ENCODE peak calls at places on chromosomes 12 and 14, in four cellular contexts. One of them, this sample, is unnamed.
A peak's percentile ranks its signal among the peaks of the same experiment; 100 is the strongest.

GRCh38 chr14:31792726-31793125 is 231.5 kb downstream of the NUBPL start:
- DNase-seq in CD8-positive, alpha-beta memory T cell: no peak
- DNase-seq in AG10803: no peak
- DNase-seq in choroid plexus epithelial cell: no peak
- DNase-seq in this sample: no peak

GRCh38 chr12:52590021-52590420 is 11.2 kb downstream of the KRT72 start:
- DNase-seq in CD8-positive, alpha-beta memory T cell: no peak
- DNase-seq in AG10803: no peak
- DNase-seq in choroid plexus epithelial cell: no peak
- DNase-seq in this sample: no peak

GRCh38 chr12:124032265-124032886 is 59.4 kb downstream of the ZNF664 start:
- DNase-seq in AG10803: peak; percentile 73
- DNase-seq in choroid plexus epithelial cell: peak; percentile 84
- DNase-seq in CD8-positive, alpha-beta memory T cell: no peak
- DNase-seq in this sample: peak; percentile 73

GRCh38 chr12:3333583-3333982 is 157.4 kb upstream of the PRMT8 start:
- DNase-seq in choroid plexus epithelial cell: no peak
- DNase-seq in AG10803: no peak
- DNase-seq in CD8-positive, alpha-beta memory T cell: no peak
- DNase-seq in this sample: peak; percentile 13

GRCh38 chr12:130948136-130948535 is 5.6 kb upstream of the ADGRD1 start:
- DNase-seq in CD8-positive, alpha-beta memory T cell: no peak
- DNase-seq in AG10803: no peak
- DNase-seq in choroid plexus epithelial cell: no peak
- DNase-seq in this sample: no peak

GRCh38 chr12:131044760-131045381 is 91.2 kb downstream of the ADGRD1 start:
- DNase-seq in CD8-positive, alpha-beta memory T cell: no peak
- DNase-seq in AG10803: no peak
- DNase-seq in choroid plexus epithelial cell: no peak
- DNase-seq in this sample: no peak

GRCh38 chr12:112380663-112381420 is 1.4 kb downstream of the HECTD4 start:
- DNase-seq in choroid plexus epithelial cell: no peak
- DNase-seq in AG10803: no peak
- DNase-seq in CD8-positive, alpha-beta memory T cell: no peak
- DNase-seq in this sample: peak; percentile 41

GRCh38 chr12:120406553-120406952 is 31.4 kb upstream of the COX6A1 start:
- DNase-seq in AG10803: no peak
- DNase-seq in CD8-positive, alpha-beta memory T cell: no peak
- DNase-seq in choroid plexus epithelial cell: no peak
- DNase-seq in this sample: no peak

GRCh38 chr12:131460516-131460915 is 250.4 kb upstream of the SFSWAP start:
- DNase-seq in CD8-positive, alpha-beta memory T cell: no peak
- DNase-seq in AG10803: no peak
- DNase-seq in choroid plexus epithelial cell: no peak
- DNase-seq in this sample: no peak

GRCh38 chr12:12812605-12813119 is 484 bp upstream of the DDX47 start:
- DNase-seq in CD8-positive, alpha-beta memory T cell: no peak
- DNase-seq in AG10803: no peak
- DNase-seq in choroid plexus epithelial cell: no peak
- DNase-seq in this sample: no peak

GRCh38 chr12:67482751-67483661 is 165.5 kb upstream of the DYRK2 start:
- DNase-seq in CD8-positive, alpha-beta memory T cell: peak; percentile 51
- DNase-seq in choroid plexus epithelial cell: peak; percentile 74
- DNase-seq in AG10803: peak; percentile 82
- DNase-seq in this sample: peak; percentile 20

GRCh38 chr12:19239046-19239445 is 109.5 kb downstream of the PLEKHA5 start:
- DNase-seq in AG10803: no peak
- DNase-seq in CD8-positive, alpha-beta memory T cell: no peak
- DNase-seq in choroid plexus epithelial cell: no peak
- DNase-seq in this sample: no peak

GRCh38 chr12:117603316-117604113 is 242.1 kb upstream of the NOS1 start:
- DNase-seq in AG10803: no peak
- DNase-seq in choroid plexus epithelial cell: no peak
- DNase-seq in CD8-positive, alpha-beta memory T cell: no peak
- DNase-seq in this sample: no peak

GRCh38 chr12:75635606-75636444 is 124.4 kb upstream of the KRR1 start:
- DNase-seq in choroid plexus epithelial cell: peak; percentile 99
- DNase-seq in CD8-positive, alpha-beta memory T cell: no peak
- DNase-seq in AG10803: peak; percentile 77
- DNase-seq in this sample: no peak

GRCh38 chr14:22547948-22548750 is 40.9 kb downstream of the DAD1 start:
- DNase-seq in CD8-positive, alpha-beta memory T cell: no peak
- DNase-seq in AG10803: no peak
- DNase-seq in choroid plexus epithelial cell: no peak
- DNase-seq in this sample: no peak

GRCh38 chr12:57187222-57188089 is 29.1 kb upstream of the NXPH4 start:
- DNase-seq in CD8-positive, alpha-beta memory T cell: no peak
- DNase-seq in choroid plexus epithelial cell: no peak
- DNase-seq in AG10803: no peak
- DNase-seq in this sample: no peak

GRCh38 chr12:96194901-96195844 is 998 bp downstream of the ELK3 start:
- DNase-seq in CD8-positive, alpha-beta memory T cell: peak; percentile 63
- DNase-seq in AG10803: peak; percentile 84
- DNase-seq in choroid plexus epithelial cell: peak; percentile 88
- DNase-seq in this sample: peak; percentile 47

GRCh38 chr14:91144425-91145145 is 30.7 kb downstream of the DGLUCY start:
- DNase-seq in CD8-positive, alpha-beta memory T cell: no peak
- DNase-seq in AG10803: peak; percentile 75
- DNase-seq in choroid plexus epithelial cell: peak; percentile 11
- DNase-seq in this sample: no peak

GRCh38 chr12:120610560-120610959 is 29.4 kb upstream of the POP5 start:
- DNase-seq in choroid plexus epithelial cell: no peak
- DNase-seq in CD8-positive, alpha-beta memory T cell: no peak
- DNase-seq in AG10803: no peak
- DNase-seq in this sample: no peak

GRCh38 chr12:4171742-4172141 is 101.8 kb upstream of the CCND2 start:
- DNase-seq in choroid plexus epithelial cell: no peak
- DNase-seq in CD8-positive, alpha-beta memory T cell: no peak
- DNase-seq in AG10803: no peak
- DNase-seq in this sample: no peak

GRCh38 chr12:18589316-18589715 is 148.5 kb downstream of the PLCZ1 start:
- DNase-seq in CD8-positive, alpha-beta memory T cell: no peak
- DNase-seq in choroid plexus epithelial cell: peak; percentile 39
- DNase-seq in AG10803: peak; percentile 9
- DNase-seq in this sample: peak; percentile 70

GRCh38 chr14:63174760-63175191 is 29.5 kb upstream of the RHOJ start:
- DNase-seq in choroid plexus epithelial cell: peak; percentile 83
- DNase-seq in AG10803: peak; percentile 69
- DNase-seq in CD8-positive, alpha-beta memory T cell: no peak
- DNase-seq in this sample: peak; percentile 34

GRCh38 chr12:127642208-127642607 is 624.8 kb upstream of the TMEM132C start:
- DNase-seq in AG10803: no peak
- DNase-seq in CD8-positive, alpha-beta memory T cell: no peak
- DNase-seq in choroid plexus epithelial cell: no peak
- DNase-seq in this sample: no peak

GRCh38 chr12:117854339-117855012 is 114.3 kb downstream of the KSR2 start:
- DNase-seq in CD8-positive, alpha-beta memory T cell: no peak
- DNase-seq in choroid plexus epithelial cell: peak; percentile 52
- DNase-seq in AG10803: peak; percentile 28
- DNase-seq in this sample: peak; percentile 52

GRCh38 chr14:86363576-86363975 is 833.6 kb downstream of the FLRT2 start:
- DNase-seq in CD8-positive, alpha-beta memory T cell: no peak
- DNase-seq in choroid plexus epithelial cell: no peak
- DNase-seq in AG10803: no peak
- DNase-seq in this sample: no peak

GRCh38 chr14:68506021-68506644 is 286.7 kb downstream of the ZFP36L1 start:
- DNase-seq in AG10803: peak; percentile 86
- DNase-seq in CD8-positive, alpha-beta memory T cell: no peak
- DNase-seq in choroid plexus epithelial cell: peak; percentile 49
- DNase-seq in this sample: no peak

GRCh38 chr14:105492051-105492965 is 1.3 kb downstream of the TEDC1 start:
- DNase-seq in choroid plexus epithelial cell: no peak
- DNase-seq in CD8-positive, alpha-beta memory T cell: no peak
- DNase-seq in AG10803: no peak
- DNase-seq in this sample: no peak

GRCh38 chr12:30696486-30696885 is 817 bp upstream of the IPO8 start:
- DNase-seq in CD8-positive, alpha-beta memory T cell: no peak
- DNase-seq in AG10803: no peak
- DNase-seq in choroid plexus epithelial cell: no peak
- DNase-seq in this sample: no peak
- H3K4me3 ChIP-seq in CD8-positive, alpha-beta memory T cell: peak overlapping the region; percentile 89
- H3K4me3 ChIP-seq in AG10803: peak overlapping the region; percentile 97
- H3K4me3 ChIP-seq in choroid plexus epithelial cell: no peak overlapping the region
- H3K4me3 ChIP-seq in this sample: no peak overlapping the region

GRCh38 chr14:75280831-75281690 is 2.4 kb downstream of the FOS start:
- DNase-seq in choroid plexus epithelial cell: peak; percentile 52
- DNase-seq in CD8-positive, alpha-beta memory T cell: no peak
- DNase-seq in AG10803: peak; percentile 59
- DNase-seq in this sample: no peak
- H3K4me3 ChIP-seq in choroid plexus epithelial cell: peak overlapping the region; percentile 98
- H3K4me3 ChIP-seq in CD8-positive, alpha-beta memory T cell: no peak overlapping the region
- H3K4me3 ChIP-seq in AG10803: peak overlapping the region; percentile 96
- H3K4me3 ChIP-seq in this sample: no peak overlapping the region

DNA sequence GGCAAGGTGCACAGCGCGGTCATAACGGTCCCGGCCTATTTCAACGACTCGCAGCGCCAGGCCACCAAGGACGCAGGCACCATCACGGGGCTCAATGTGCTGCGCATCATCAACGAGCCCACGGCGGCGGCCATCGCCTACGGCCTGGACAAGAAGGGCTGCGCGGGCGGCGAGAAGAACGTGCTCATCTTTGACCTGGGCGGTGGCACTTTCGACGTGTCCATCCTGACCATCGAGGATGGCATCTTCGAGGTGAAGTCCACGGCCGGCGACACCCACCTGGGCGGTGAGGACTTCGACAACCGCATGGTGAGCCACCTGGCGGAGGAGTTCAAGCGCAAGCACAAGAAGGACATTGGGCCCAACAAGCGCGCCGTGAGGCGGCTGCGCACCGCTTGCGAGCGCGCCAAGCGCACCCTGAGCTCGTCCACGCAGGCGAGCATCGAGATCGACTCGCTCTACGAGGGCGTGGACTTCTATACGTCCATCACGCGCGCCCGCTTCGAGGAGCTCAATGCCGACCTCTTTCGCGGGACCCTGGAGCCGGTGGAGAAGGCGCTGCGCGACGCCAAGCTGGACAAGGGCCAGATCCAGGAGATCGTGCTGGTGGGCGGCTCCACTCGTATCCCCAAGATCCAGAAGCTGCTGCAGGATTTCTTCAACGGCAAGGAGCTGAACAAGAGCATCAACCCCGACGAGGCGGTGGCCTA is 875 bp downstream of the HSPA2 start:
- DNase-seq in CD8-positive, alpha-beta memory T cell: no peak
- DNase-seq in AG10803: peak; percentile 34
- DNase-seq in choroid plexus epithelial cell: peak; percentile 21
- DNase-seq in this sample: no peak
- H3K4me3 ChIP-seq in CD8-positive, alpha-beta memory T cell: peak overlapping the region; percentile 92
- H3K4me3 ChIP-seq in AG10803: peak overlapping the region; percentile 78
- H3K4me3 ChIP-seq in choroid plexus epithelial cell: peak overlapping the region; percentile 46
- H3K4me3 ChIP-seq in this sample: no peak overlapping the region

GRCh38 chr14:37114039-37114438 is 58.4 kb downstream of the SLC25A21 start:
- DNase-seq in CD8-positive, alpha-beta memory T cell: no peak
- DNase-seq in choroid plexus epithelial cell: peak; percentile 55
- DNase-seq in AG10803: peak; percentile 9
- DNase-seq in this sample: no peak

GRCh38 chr14:37114559-37114958 is 57.8 kb downstream of the SLC25A21 start:
- DNase-seq in choroid plexus epithelial cell: no peak
- DNase-seq in CD8-positive, alpha-beta memory T cell: no peak
- DNase-seq in AG10803: no peak
- DNase-seq in this sample: no peak

GRCh38 chr14:37118673-37119366 is 53.6 kb downstream of the SLC25A21 start:
- DNase-seq in AG10803: no peak
- DNase-seq in choroid plexus epithelial cell: no peak
- DNase-seq in CD8-positive, alpha-beta memory T cell: no peak
- DNase-seq in this sample: no peak

GRCh38 chr14:37122288-37122687 is 50.1 kb downstream of the SLC25A21 start:
- DNase-seq in AG10803: peak; percentile 58
- DNase-seq in choroid plexus epithelial cell: peak; percentile 64
- DNase-seq in CD8-positive, alpha-beta memory T cell: no peak
- DNase-seq in this sample: no peak

GRCh38 chr14:37116933-37117844 is 55.2 kb downstream of the SLC25A21 start:
- DNase-seq in AG10803: peak; percentile 62
- DNase-seq in choroid plexus epithelial cell: peak; percentile 91
- DNase-seq in CD8-positive, alpha-beta memory T cell: no peak
- DNase-seq in this sample: no peak
- H3K4me3 ChIP-seq in AG10803: no peak overlapping the region
- H3K4me3 ChIP-seq in choroid plexus epithelial cell: peak overlapping the region; percentile 6
- H3K4me3 ChIP-seq in CD8-positive, alpha-beta memory T cell: no peak overlapping the region
- H3K4me3 ChIP-seq in this sample: no peak overlapping the region

DNA sequence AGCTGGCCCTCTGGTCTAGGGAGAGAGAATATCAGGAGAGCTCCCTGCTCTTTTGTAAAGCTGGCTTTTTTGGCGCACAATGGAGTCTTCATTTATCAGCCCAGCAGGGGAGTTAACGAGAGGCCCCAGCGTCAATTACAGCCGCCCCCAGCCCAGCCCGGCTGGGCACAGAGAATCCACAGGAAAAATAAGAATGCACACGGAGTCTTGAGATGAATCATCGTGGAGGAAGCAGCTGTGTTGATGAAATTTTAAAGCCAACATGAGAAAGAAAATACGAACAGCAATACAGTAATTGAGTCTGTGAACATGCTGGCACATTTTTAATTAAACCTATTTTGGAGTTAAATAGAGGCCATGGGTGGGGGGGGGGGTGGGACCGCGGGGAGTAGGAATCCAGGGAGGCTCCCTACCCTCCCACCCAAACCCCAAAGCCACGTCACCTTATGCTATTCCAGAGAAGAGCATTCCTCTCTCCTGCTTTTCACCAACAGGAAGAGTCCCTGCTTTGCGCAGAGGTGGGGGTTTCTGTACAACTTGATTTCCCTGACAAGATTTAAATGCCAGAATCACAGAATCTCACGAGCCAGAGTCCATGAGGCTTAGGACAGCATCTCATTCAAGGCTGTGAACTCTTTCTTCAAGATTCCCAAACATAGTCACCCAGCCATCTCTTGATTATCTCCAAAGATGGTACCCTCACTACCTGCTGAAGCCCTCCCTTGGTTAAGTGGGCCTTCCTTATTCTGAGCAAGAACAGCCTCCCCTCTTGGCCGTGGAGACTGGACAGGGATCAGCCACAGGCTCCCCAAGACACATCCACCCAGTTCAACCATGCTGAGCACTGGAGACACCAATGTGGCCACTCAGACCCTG is 50.2 kb downstream of the CCNK start:
- DNase-seq in choroid plexus epithelial cell: peak; percentile 77
- DNase-seq in CD8-positive, alpha-beta memory T cell: no peak
- DNase-seq in AG10803: peak; percentile 77
- DNase-seq in this sample: no peak
- H3K4me3 ChIP-seq in choroid plexus epithelial cell: no peak overlapping the region
- H3K4me3 ChIP-seq in CD8-positive, alpha-beta memory T cell: no peak overlapping the region
- H3K4me3 ChIP-seq in AG10803: no peak overlapping the region
- H3K4me3 ChIP-seq in this sample: no peak overlapping the region

This sample was measured in HAP-1.